ENCODE peak calls at places on chromosome 14, in four cellular contexts. One of them, this sample, is unnamed.

GRCh38 chr14:65330416-65330815 is 82.1 kb upstream of the FUT8 start:
- DNase-seq in astrocyte of the spinal cord: no peak
- DNase-seq in neural crest cell: no peak
- DNase-seq in astrocyte of the cerebellum: no peak
- DNase-seq in this sample: no peak

GRCh38 chr14:101635238-101636080 is 74.2 kb downstream of the DIO3 start:
- DNase-seq in neural crest cell: no peak
- DNase-seq in astrocyte of the spinal cord: no peak
- DNase-seq in astrocyte of the cerebellum: no peak
- DNase-seq in this sample: no peak

GRCh38 chr14:76653875-76654572 is 107.2 kb upstream of the VASH1 start:
- DNase-seq in neural crest cell: no peak
- DNase-seq in astrocyte of the cerebellum: no peak
- DNase-seq in astrocyte of the spinal cord: no peak
- DNase-seq in this sample: no peak

GRCh38 chr14:55398679-55399078 is 13.0 kb downstream of the ATG14 start:
- DNase-seq in neural crest cell: no peak
- DNase-seq in astrocyte of the cerebellum: peak
- DNase-seq in astrocyte of the spinal cord: peak
- DNase-seq in this sample: no peak

GRCh38 chr14:92650581-92651105 is 97.8 kb downstream of the LGMN start:
- DNase-seq in neural crest cell: no peak
- DNase-seq in astrocyte of the cerebellum: no peak
- DNase-seq in astrocyte of the spinal cord: no peak
- DNase-seq in this sample: no peak

GRCh38 chr14:23910081-23910875 is 43.3 kb upstream of the DHRS4 start:
- DNase-seq in astrocyte of the spinal cord: peak
- DNase-seq in astrocyte of the cerebellum: peak
- DNase-seq in neural crest cell: peak
- DNase-seq in this sample: peak

GRCh38 chr14:23118506-23119361 is at the start of gene CEBPE:
- DNase-seq in neural crest cell: no peak
- DNase-seq in astrocyte of the cerebellum: no peak
- DNase-seq in astrocyte of the spinal cord: no peak
- DNase-seq in this sample: no peak

GRCh38 chr14:29278301-29278700 is 511.7 kb downstream of the FOXG1 start:
- DNase-seq in astrocyte of the cerebellum: no peak
- DNase-seq in neural crest cell: no peak
- DNase-seq in astrocyte of the spinal cord: no peak
- DNase-seq in this sample: no peak

GRCh38 chr14:33184587-33184986 is 245.9 kb downstream of the NPAS3 start:
- DNase-seq in astrocyte of the spinal cord: peak
- DNase-seq in astrocyte of the cerebellum: no peak
- DNase-seq in neural crest cell: no peak
- DNase-seq in this sample: no peak

GRCh38 chr14:44945264-44945663 is 16.5 kb downstream of the KLHL28 start:
- DNase-seq in neural crest cell: no peak
- DNase-seq in astrocyte of the cerebellum: peak
- DNase-seq in astrocyte of the spinal cord: peak
- DNase-seq in this sample: no peak

GRCh38 chr14:76304536-76305473 is 71.1 kb upstream of the ESRRB start:
- DNase-seq in astrocyte of the cerebellum: no peak
- DNase-seq in neural crest cell: no peak
- DNase-seq in astrocyte of the spinal cord: no peak
- DNase-seq in this sample: no peak

GRCh38 chr14:69346710-69347109 is 51.4 kb downstream of the ERH start:
- DNase-seq in astrocyte of the cerebellum: no peak
- DNase-seq in neural crest cell: peak
- DNase-seq in astrocyte of the spinal cord: no peak
- DNase-seq in this sample: peak

GRCh38 chr14:76953196-76953945 is 75.1 kb downstream of the IRF2BPL start:
- DNase-seq in astrocyte of the spinal cord: peak
- DNase-seq in astrocyte of the cerebellum: peak
- DNase-seq in neural crest cell: no peak
- DNase-seq in this sample: peak

GRCh38 chr14:91817566-91818325 is 49.6 kb downstream of the TC2N start:
- DNase-seq in astrocyte of the cerebellum: no peak
- DNase-seq in neural crest cell: no peak
- DNase-seq in astrocyte of the spinal cord: no peak
- DNase-seq in this sample: no peak

GRCh38 chr14:102096569-102097188 is 9.8 kb upstream of the HSP90AA1 start:
- DNase-seq in astrocyte of the cerebellum: peak
- DNase-seq in neural crest cell: peak
- DNase-seq in astrocyte of the spinal cord: peak
- DNase-seq in this sample: peak

GRCh38 chr14:71212093-71212492 is 304.8 kb downstream of the PCNX1 start:
- DNase-seq in neural crest cell: no peak
- DNase-seq in astrocyte of the cerebellum: no peak
- DNase-seq in astrocyte of the spinal cord: no peak
- DNase-seq in this sample: no peak

GRCh38 chr14:54796961-54797360 is 105.7 kb downstream of the GCH1 start:
- DNase-seq in neural crest cell: no peak
- DNase-seq in astrocyte of the spinal cord: peak
- DNase-seq in astrocyte of the cerebellum: peak
- DNase-seq in this sample: no peak

GRCh38 chr14:102181187-102181586 is 41.5 kb downstream of the WDR20 start:
- DNase-seq in astrocyte of the cerebellum: no peak
- DNase-seq in neural crest cell: no peak
- DNase-seq in astrocyte of the spinal cord: no peak
- DNase-seq in this sample: no peak

GRCh38 chr14:104732355-104732804 is 8.4 kb downstream of the ADSS1 start:
- DNase-seq in neural crest cell: no peak
- DNase-seq in astrocyte of the spinal cord: no peak
- DNase-seq in astrocyte of the cerebellum: no peak
- DNase-seq in this sample: peak

GRCh38 chr14:29927596-29928341 is at the start of gene PRKD1:
- DNase-seq in neural crest cell: peak
- DNase-seq in astrocyte of the spinal cord: peak
- DNase-seq in astrocyte of the cerebellum: peak
- DNase-seq in this sample: peak

GRCh38 chr14:53571990-53572389 is 384.6 kb downstream of the BMP4 start:
- DNase-seq in astrocyte of the cerebellum: no peak
- DNase-seq in astrocyte of the spinal cord: no peak
- DNase-seq in neural crest cell: no peak
- DNase-seq in this sample: no peak

GRCh38 chr14:99320105-99320572 is 48.1 kb upstream of the BCL11B start:
- DNase-seq in astrocyte of the spinal cord: peak
- DNase-seq in astrocyte of the cerebellum: no peak
- DNase-seq in neural crest cell: peak
- DNase-seq in this sample: peak

GRCh38 chr14:100592972-100593371 is 5.8 kb upstream of the BEGAIN start:
- DNase-seq in astrocyte of the cerebellum: no peak
- DNase-seq in neural crest cell: no peak
- DNase-seq in astrocyte of the spinal cord: no peak
- DNase-seq in this sample: no peak

GRCh38 chr14:30410986-30411385 is 148.0 kb upstream of the G2E3 start:
- DNase-seq in neural crest cell: no peak
- DNase-seq in astrocyte of the cerebellum: no peak
- DNase-seq in astrocyte of the spinal cord: no peak
- DNase-seq in this sample: no peak

GRCh38 chr14:34873591-34874385 is 1.4 kb downstream of the BAZ1A start:
- DNase-seq in astrocyte of the spinal cord: peak
- DNase-seq in neural crest cell: peak
- DNase-seq in astrocyte of the cerebellum: no peak
- DNase-seq in this sample: peak

GRCh38 chr14:30267141-30267540 is 291.8 kb upstream of the G2E3 start:
- DNase-seq in astrocyte of the cerebellum: no peak
- DNase-seq in astrocyte of the spinal cord: peak
- DNase-seq in neural crest cell: no peak
- DNase-seq in this sample: no peak

GRCh38 chr14:75204106-75204505 is 27.7 kb upstream of the TMED10 start:
- DNase-seq in neural crest cell: no peak
- DNase-seq in astrocyte of the cerebellum: no peak
- DNase-seq in astrocyte of the spinal cord: peak
- DNase-seq in this sample: peak

GRCh38 chr14:37369446-37369845 is 171.7 kb downstream of the MIPOL1 start:
- DNase-seq in astrocyte of the spinal cord: no peak
- DNase-seq in astrocyte of the cerebellum: no peak
- DNase-seq in neural crest cell: no peak
- DNase-seq in this sample: no peak

DNA sequence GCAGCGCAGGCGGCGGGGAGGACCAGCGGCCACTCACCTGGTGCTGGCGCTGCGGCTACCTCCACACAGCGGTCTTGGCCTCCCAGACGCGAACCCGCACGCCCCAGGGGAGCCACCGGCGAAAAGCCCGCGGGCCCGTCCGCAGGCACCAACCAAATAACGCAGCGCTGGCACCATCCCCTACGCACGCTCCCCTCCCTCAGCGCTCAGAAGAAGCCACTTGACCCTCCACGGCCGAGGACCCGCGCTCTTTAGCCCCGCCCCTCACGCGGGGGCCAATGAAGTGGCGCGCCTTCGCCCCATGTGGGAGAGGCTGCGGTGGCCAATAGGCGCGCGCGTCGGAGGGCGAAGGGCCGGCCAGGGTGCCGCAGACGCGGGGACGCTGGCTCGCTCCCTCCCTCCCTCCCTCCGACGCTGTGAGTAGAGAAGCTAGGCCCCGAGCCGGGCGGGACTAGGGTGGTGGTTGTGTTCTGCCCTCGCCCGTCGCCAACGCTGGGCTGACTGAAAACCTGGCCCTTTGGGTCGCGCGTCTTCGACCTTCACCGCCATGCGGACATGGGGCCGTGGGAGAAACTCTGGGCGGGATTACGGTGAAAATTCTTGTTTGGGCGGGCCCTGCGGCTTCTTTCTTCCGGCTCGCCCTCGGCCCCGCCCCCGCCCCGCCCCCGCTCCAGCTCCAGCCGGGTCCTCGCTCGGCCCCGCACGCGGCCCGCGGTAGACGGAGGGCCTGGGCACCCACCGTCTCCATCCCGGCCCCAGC is at the start of the genes DMAC2L and L2HGDH:
- DNase-seq in astrocyte of the cerebellum: peak
- DNase-seq in neural crest cell: peak
- DNase-seq in astrocyte of the spinal cord: peak
- DNase-seq in this sample: peak
- TF ChIP-seq CTCF in astrocyte of the cerebellum: no peak
- TF ChIP-seq CTCF in neural crest cell: peak
- TF ChIP-seq CTCF in astrocyte of the spinal cord: no peak
- TF ChIP-seq CTCF in this sample: peak

GRCh38 chr14:40413146-40413545 is 980.9 kb upstream of the FBXO33 start:
- DNase-seq in neural crest cell: no peak
- DNase-seq in astrocyte of the cerebellum: no peak
- DNase-seq in astrocyte of the spinal cord: no peak
- DNase-seq in this sample: no peak

GRCh38 chr14:40417777-40418401 is 985.7 kb upstream of the FBXO33 start:
- DNase-seq in astrocyte of the cerebellum: no peak
- DNase-seq in astrocyte of the spinal cord: no peak
- DNase-seq in neural crest cell: peak
- DNase-seq in this sample: no peak
- TF ChIP-seq CTCF in astrocyte of the cerebellum: peak
- TF ChIP-seq CTCF in astrocyte of the spinal cord: peak
- TF ChIP-seq CTCF in neural crest cell: peak
- TF ChIP-seq CTCF in this sample: no peak

DNA sequence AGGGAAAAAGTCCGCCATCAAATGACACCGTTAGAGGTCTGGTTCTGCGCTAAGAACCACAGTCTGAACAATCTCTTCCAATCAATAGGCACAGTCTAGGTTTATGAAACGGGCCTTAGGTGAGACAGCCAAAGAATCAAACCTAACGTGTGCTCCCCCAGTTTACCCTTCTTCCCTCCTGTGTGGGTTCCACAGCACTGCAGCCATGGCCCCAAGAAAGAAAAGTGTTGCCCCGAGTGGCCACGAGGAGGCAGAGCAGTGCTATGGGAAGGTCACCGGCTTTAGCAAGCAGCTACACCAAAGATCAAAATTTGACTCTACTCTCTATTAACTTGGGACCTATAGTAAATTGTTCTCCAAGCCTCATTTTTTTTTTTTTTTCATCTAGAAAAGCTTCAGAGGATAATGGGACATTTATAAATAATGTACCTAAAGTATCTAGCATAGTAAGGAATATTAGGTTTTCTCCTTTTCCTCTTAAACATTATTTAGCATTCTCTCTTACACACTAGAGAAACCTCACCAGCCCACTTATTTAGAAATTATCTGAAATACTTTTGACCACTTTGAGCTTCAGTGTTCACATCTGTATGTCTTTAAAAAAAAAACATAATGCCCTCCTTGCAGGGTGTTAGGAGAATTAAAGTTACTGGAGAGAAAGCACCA is 70.2 kb upstream of the GPHB5 start:
- DNase-seq in astrocyte of the cerebellum: peak
- DNase-seq in astrocyte of the spinal cord: peak
- DNase-seq in neural crest cell: peak
- DNase-seq in this sample: peak
- TF ChIP-seq CTCF in astrocyte of the cerebellum: peak
- TF ChIP-seq CTCF in astrocyte of the spinal cord: peak
- TF ChIP-seq CTCF in neural crest cell: peak
- TF ChIP-seq CTCF in this sample: peak

DNA sequence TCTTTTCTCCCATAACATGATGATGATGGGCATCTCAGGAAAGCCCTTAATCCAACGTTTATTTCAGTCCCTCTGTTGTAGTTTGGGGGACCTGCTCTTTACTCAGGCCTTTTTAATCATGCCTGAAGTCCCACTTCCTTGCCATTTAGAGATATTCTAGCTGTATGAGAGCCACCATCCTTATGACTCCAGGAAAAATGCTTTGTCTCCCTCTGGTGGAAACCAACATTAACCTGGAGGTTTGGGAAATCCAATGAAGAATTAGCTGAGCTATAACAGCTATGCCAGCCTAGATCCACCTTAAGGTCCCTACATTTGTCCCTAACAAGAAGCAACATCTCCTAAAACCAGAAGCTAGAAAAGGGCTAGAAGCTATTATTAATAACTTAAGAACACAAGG is 1399.1 kb downstream of the LRFN5 start:
- DNase-seq in astrocyte of the spinal cord: peak
- DNase-seq in astrocyte of the cerebellum: no peak
- DNase-seq in neural crest cell: no peak
- DNase-seq in this sample: no peak
- TF ChIP-seq CTCF in astrocyte of the spinal cord: peak
- TF ChIP-seq CTCF in astrocyte of the cerebellum: peak
- TF ChIP-seq CTCF in neural crest cell: no peak
- TF ChIP-seq CTCF in this sample: no peak

GRCh38 chr14:82447586-82447985 is 913.9 kb upstream of the SEL1L start:
- DNase-seq in astrocyte of the spinal cord: no peak
- DNase-seq in astrocyte of the cerebellum: no peak
- DNase-seq in neural crest cell: no peak
- DNase-seq in this sample: no peak
- TF ChIP-seq CTCF in astrocyte of the spinal cord: no peak
- TF ChIP-seq CTCF in astrocyte of the cerebellum: no peak
- TF ChIP-seq CTCF in neural crest cell: peak
- TF ChIP-seq CTCF in this sample: no peak

GRCh38 chr14:106276326-106277267 is 750.2 kb downstream of the TMEM121 start:
- DNase-seq in astrocyte of the spinal cord: no peak
- DNase-seq in neural crest cell: no peak
- DNase-seq in astrocyte of the cerebellum: no peak
- DNase-seq in this sample: no peak

DNA sequence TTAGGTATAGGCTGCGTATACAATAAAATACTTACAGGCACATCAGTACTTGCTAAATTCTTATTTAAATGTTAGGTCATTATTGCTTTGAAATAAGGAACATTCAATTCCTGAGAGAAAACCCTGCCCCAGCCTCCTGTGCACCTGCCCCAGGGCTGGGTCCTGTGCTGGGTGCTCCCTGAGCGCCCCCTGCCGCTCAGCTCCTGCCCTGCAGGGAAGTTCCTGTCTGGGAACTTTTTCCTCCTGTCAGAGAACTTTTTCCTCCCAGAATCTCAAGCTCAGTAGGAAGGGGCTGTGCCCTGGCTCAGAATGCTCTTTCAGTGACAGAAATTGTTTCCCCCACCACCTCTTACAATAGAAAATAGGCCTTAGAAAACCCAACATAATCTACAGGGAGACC is 751.1 kb downstream of the TMEM121 start:
- DNase-seq in astrocyte of the spinal cord: no peak
- DNase-seq in neural crest cell: no peak
- DNase-seq in astrocyte of the cerebellum: no peak
- DNase-seq in this sample: peak
- TF ChIP-seq CTCF in astrocyte of the spinal cord: peak
- TF ChIP-seq CTCF in neural crest cell: no peak
- TF ChIP-seq CTCF in astrocyte of the cerebellum: no peak
- TF ChIP-seq CTCF in this sample: no peak

This sample was measured in Calu3.